ENCODE peak calls at places on chromosomes 2 and 18, in five cellular contexts. C, O, I, B and H are unnamed samples. For H3K36me3, the result is how much of the 10 kb centered on the place peaks cover.

GRCh38 chr18:46942646-46943045 is 25.2 kb downstream of the KATNAL2 start:
- DNase-seq in C (no peak), O (no peak), I (no peak), B (no peak), H (no peak)

GRCh38 chr18:48161911-48162698 is 231.6 kb upstream of the SMAD2 start:
- DNase-seq in C (peak), O (no peak), I (no peak), B (no peak), H (no peak)

GRCh38 chr2:233419626-233420431 is 65.5 kb downstream of the DGKD start:
- DNase-seq in C (no peak), O (peak), I (peak), B (no peak), H (no peak)

GRCh38 chr2:229180658-229181057 is 90.4 kb downstream of the PID1 start:
- DNase-seq in C (no peak), O (no peak), I (no peak), B (no peak), H (no peak)

GRCh38 chr18:24368749-24369148 is 28.9 kb downstream of the OSBPL1A start:
- DNase-seq in C (no peak), O (no peak), I (no peak), B (no peak), H (peak)

GRCh38 chr2:127621981-127622431 is 23.9 kb upstream of the GPR17 start:
- DNase-seq in C (no peak), O (no peak), I (no peak), B (no peak), H (no peak)

GRCh38 chr18:79392226-79392625 is 3.5 kb upstream of the NFATC1 start:
- DNase-seq in C (no peak), O (no peak), I (no peak), B (no peak), H (no peak)

GRCh38 chr2:237199577-237199976 is 113.9 kb downstream of the COPS8 start:
- DNase-seq in C (no peak), O (peak), I (no peak), B (no peak), H (no peak)

GRCh38 chr18:24016643-24017042 is 2.1 kb downstream of the TTC39C start:
- DNase-seq in C (no peak), O (no peak), I (no peak), B (no peak), H (peak)

GRCh38 chr18:61949946-61950345 is 57.1 kb upstream of the RNF152 start:
- DNase-seq in C (no peak), O (no peak), I (no peak), B (peak), H (peak)

GRCh38 chr2:81481242-81481993 is 1176.9 kb upstream of the LRRTM1 start:
- DNase-seq in C (no peak), O (no peak), I (no peak), B (no peak), H (no peak)

GRCh38 chr2:219469186-219469724 is 29.4 kb upstream of the GMPPA start:
- DNase-seq in C (no peak), O (no peak), I (no peak), B (no peak), H (peak)

GRCh38 chr2:102657770-102658169 is 38.4 kb downstream of the SLC9A2 start:
- DNase-seq in C (no peak), O (no peak), I (no peak), B (no peak), H (peak)

GRCh38 chr18:52387246-52387645 is 47.2 kb downstream of the DCC start:
- DNase-seq in C (no peak), O (no peak), I (no peak), B (no peak), H (no peak)

GRCh38 chr2:216222650-216223352 is 113.7 kb downstream of the XRCC5 start:
- DNase-seq in C (no peak), O (peak), I (peak), B (no peak), H (peak)

GRCh38 chr2:241150660-241151530 is 628 bp downstream of the PPP1R7 start:
- DNase-seq in C (no peak), O (peak), I (peak), B (peak), H (peak)

GRCh38 chr2:62783679-62784078 is 78.2 kb downstream of the EHBP1 start:
- DNase-seq in C (no peak), O (no peak), I (no peak), B (no peak), H (no peak)

GRCh38 chr2:10030311-10030736 is 13.0 kb upstream of the KLF11 start:
- DNase-seq in C (no peak), O (no peak), I (no peak), B (no peak), H (no peak)

GRCh38 chr2:131419447-131419846 is 55.5 kb upstream of the RAB6D start:
- DNase-seq in C (no peak), O (no peak), I (peak), B (no peak), H (no peak)

GRCh38 chr2:46988230-46988629 is 72.6 kb upstream of the MCFD2 start:
- DNase-seq in C (no peak), O (no peak), I (no peak), B (no peak), H (no peak)

GRCh38 chr2:157279331-157279730 is 21.8 kb downstream of the GALNT5 start:
- DNase-seq in C (no peak), O (no peak), I (no peak), B (no peak), H (no peak)

GRCh38 chr2:128172191-128172590 is 81.2 kb downstream of the UGGT1 start:
- DNase-seq in C (no peak), O (no peak), I (peak), B (no peak), H (no peak)

GRCh38 chr2:118371500-118371899 is 283.2 kb downstream of the INSIG2 start:
- DNase-seq in C (no peak), O (peak), I (peak), B (no peak), H (peak)

GRCh38 chr2:218019411-218020060 is 16.7 kb upstream of the TNS1 start:
- DNase-seq in C (no peak), O (no peak), I (no peak), B (no peak), H (no peak)

GRCh38 chr18:74589021-74589420 is 8.6 kb upstream of the ZNF407 start:
- DNase-seq in C (no peak), O (peak), I (no peak), B (no peak), H (no peak)

GRCh38 chr2:239040152-239040761 is 192.4 kb downstream of the TWIST2 start:
- DNase-seq in C (no peak), O (no peak), I (no peak), B (no peak), H (no peak)

GRCh38 chr2:138023298-138023697 is 59.0 kb downstream of the HNMT start:
- DNase-seq in C (no peak), O (no peak), I (no peak), B (no peak), H (no peak)

GRCh38 chr2:233074106-233074505 is 14.0 kb downstream of the INPP5D start:
- DNase-seq in C (no peak), O (no peak), I (no peak), B (no peak), H (no peak)

GRCh38 chr2:23669413-23670244 is 257.3 kb downstream of the ATAD2B start:
- DNase-seq in C (no peak), O (no peak), I (no peak), B (peak), H (peak)

GRCh38 chr2:174003635-174004310 is 38.6 kb upstream of the SP3 start:
- DNase-seq in C (no peak), O (no peak), I (no peak), B (no peak), H (no peak)
- TF ChIP-seq CTCF in C (peak), O (no peak), I (no peak), B (no peak), H (peak)

DNA sequence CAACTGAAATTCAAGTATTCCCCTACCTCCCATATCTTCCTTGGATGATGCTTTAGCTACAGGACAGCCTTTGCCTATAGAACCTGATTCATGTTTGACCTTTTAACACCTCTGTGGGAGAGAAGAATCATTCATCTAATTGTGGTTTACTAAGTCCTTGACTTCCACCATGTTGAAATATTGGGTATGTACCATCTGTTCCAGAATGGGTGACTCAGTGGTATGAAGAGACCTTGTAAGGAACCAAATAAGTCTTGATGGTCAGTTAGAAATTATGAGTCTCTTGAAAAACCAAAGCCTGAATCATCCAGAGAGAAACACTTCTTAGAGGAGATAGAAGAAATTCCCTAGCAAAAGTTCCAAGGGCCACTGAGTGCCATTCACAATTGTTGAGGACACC is 27.5 kb downstream of the STAMBP start:
- DNase-seq in C (no peak), O (no peak), I (no peak), B (no peak), H (peak)
- H3K36me3 ChIP-seq in C (half or more), O (under half), I (under half), B (under half), H (under half)

DNA sequence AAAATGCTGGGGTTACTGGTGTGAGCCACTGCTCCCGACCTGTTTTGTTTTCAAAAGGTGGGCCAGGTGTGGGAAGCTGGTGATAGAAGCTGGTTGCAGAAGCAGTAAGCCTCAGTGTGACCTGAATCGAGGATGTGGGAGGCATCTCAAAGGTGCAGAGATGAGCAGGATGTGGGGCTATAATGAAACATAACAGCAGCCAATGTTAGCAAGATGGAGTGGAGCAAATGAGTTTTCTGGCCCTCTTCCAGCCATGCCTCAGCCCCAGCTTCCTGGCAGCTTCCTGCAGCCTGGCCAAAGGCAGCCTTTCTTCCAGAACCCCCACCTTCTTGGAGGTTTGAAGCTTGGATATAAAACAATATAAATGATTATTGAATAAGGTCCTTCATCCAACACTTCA is 184.8 kb downstream of the NCK2 start:
- DNase-seq in C (peak), O (no peak), I (no peak), B (no peak), H (peak)
- H3K4me3 ChIP-seq in C (no peak), O (no peak), I (no peak), B (no peak), H (no peak)

GRCh38 chr2:226995625-226996041 is 159.8 kb downstream of the RHBDD1 start:
- DNase-seq in C (no peak), O (no peak), I (no peak), B (peak), H (peak)

GRCh38 chr2:226991663-226992062 is 155.8 kb downstream of the RHBDD1 start:
- DNase-seq in C (no peak), O (no peak), I (no peak), B (no peak), H (no peak)

GRCh38 chr2:226993171-226993570 is 157.3 kb downstream of the RHBDD1 start:
- DNase-seq in C (no peak), O (no peak), I (no peak), B (no peak), H (peak)

GRCh38 chr2:226999676-227000075 is 163.8 kb downstream of the RHBDD1 start:
- DNase-seq in C (no peak), O (no peak), I (no peak), B (no peak), H (no peak)

GRCh38 chr2:226994775-226995174 is 158.9 kb downstream of the RHBDD1 start:
- DNase-seq in C (no peak), O (no peak), I (peak), B (no peak), H (no peak)
- TF ChIP-seq CTCF in C (no peak), O (no peak), I (peak), B (no peak), H (no peak)

DNA sequence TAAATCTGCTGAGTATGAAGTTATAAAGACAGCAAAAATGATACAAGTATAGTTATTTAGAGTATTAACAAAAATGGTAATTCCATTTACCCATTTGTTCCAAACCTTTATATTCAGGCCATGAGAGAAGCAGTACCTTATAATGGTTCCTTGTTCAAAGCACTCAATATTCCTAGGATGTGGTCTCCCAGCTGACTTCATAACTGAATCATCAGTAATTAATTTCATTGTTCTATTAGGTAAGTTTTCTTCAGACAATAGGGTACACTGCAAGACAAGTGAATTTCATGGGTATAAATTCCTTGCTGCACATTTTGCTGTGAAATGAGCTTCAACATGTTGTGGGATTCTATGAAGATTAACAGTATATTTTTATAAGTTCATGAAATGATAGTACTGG is 550.8 kb upstream of the ZEB2 start:
- DNase-seq in C (no peak), O (no peak), I (no peak), B (no peak), H (peak)
- H3K36me3 ChIP-seq in C (under half), O (under half), I (under half), B (under half), H (under half)

GRCh38 chr2:103667335-103667884 is 905.6 kb downstream of the TMEM182 start:
- DNase-seq in C (no peak), O (no peak), I (no peak), B (no peak), H (no peak)
- H3K4me3 ChIP-seq in C (no peak), O (no peak), I (no peak), B (no peak), H (no peak)

DNA sequence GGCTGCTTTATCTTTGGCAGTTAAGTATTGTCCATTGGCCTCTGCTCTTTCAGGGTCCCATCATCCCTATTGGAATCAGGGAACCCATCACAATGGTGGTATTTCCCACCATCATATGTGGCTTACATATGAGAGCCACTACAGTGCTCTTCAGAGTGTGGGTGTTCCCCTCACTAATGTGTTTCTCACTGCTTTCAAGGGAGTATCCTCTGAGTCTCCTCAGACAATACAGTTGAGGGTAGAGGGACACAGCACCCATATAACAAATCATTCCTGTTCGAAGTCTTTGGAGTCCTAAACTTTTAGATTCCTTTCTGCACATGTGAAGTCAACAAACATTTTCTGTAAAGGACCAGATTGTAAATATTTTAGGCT is 48.7 kb upstream of the DNAJC10 start:
- DNase-seq in C (no peak), O (no peak), I (no peak), B (no peak), H (no peak)
- TF ChIP-seq CTCF in C (no peak), O (no peak), I (no peak), B (no peak), H (no peak)